ENCODE peak calls at places on chromosome 16, in nine cellular contexts. J is NCI-H69; T is COR-L47; Z is HEK293T; I is AG08395; U is stimulated activated CD8-positive, alpha-beta memory T cell treated with anti-CD3 and anti-CD28 coated beads, Interleukin-4, amount 100 ng/mL, for 4 hours; V is C1 segment of cervical spinal cord; D is hypothalamus; W is cardiac muscle cell. M is an unnamed sample.

GRCh38 chr16:86085161-86085611 is 186.2 kb downstream of the IRF8 start:
- DNase-seq in J (no peak), T (no peak), Z (no peak), I (no peak), U (no peak), V (no peak), D (no peak), W (no peak), M (no peak)

GRCh38 chr16:66588981-66589713 is 9.9 kb downstream of the CMTM2 start:
- DNase-seq in J (peak; percentile 2), T (no peak), Z (peak; percentile 31), I (no peak), U (no peak), V (no peak), D (no peak), W (no peak), M (peak; percentile 47)

GRCh38 chr16:14181371-14182050 is 110.4 kb downstream of the MRTFB start:
- DNase-seq in J (peak; percentile 49), T (no peak), Z (no peak), I (peak; percentile 50), U (no peak), V (no peak), D (no peak), W (no peak), M (peak; percentile 85)

GRCh38 chr16:19502395-19503131 is 19.3 kb downstream of the GDE1 start:
- DNase-seq in J (peak; percentile 85), T (peak; percentile 55), Z (peak; percentile 66), I (peak; percentile 76), U (peak; percentile 43), V (no peak), D (no peak), W (peak; percentile 77), M (peak; percentile 79)

GRCh38 chr16:84442416-84443145 is 61.9 kb downstream of the MEAK7 start:
- DNase-seq in J (no peak), T (no peak), Z (no peak), I (no peak), U (no peak), V (no peak), D (no peak), W (no peak), M (no peak)

GRCh38 chr16:3149630-3150345 is 15.0 kb downstream of the ZNF213 start:
- DNase-seq in J (peak; percentile 81), T (peak; percentile 36), Z (peak; percentile 56), I (peak; percentile 55), U (no peak), V (no peak), D (no peak), W (peak; percentile 77), M (peak; percentile 60)

GRCh38 chr16:73172621-73173312 is 124.8 kb upstream of the ZFHX3 start:
- DNase-seq in J (peak; percentile 86), T (peak; percentile 75), Z (peak; percentile 57), I (peak; percentile 90), U (no peak), V (no peak), D (no peak), W (peak; percentile 30), M (peak; percentile 89)

GRCh38 chr16:85563515-85564276 is 49.4 kb upstream of the GSE1 start:
- DNase-seq in J (no peak), T (no peak), Z (no peak), I (peak; percentile 54), U (no peak), V (no peak), D (no peak), W (no peak), M (peak; percentile 83)

GRCh38 chr16:971582-971905 is 760 bp upstream of the LMF1 start:
- DNase-seq in J (no peak), T (no peak), Z (no peak), I (no peak), U (no peak), V (no peak), D (no peak), W (no peak), M (no peak)

M was measured in fibroblast of villous mesenchyme.